ENCODE peak calls at places on chromosomes 2 and 18, in four cellular contexts. One of them, this sample, is unnamed.

GRCh38 chr2:62504657-62505056 is 1.3 kb downstream of the TMEM17 start:
- DNase-seq in iPS-NIHi11: no peak
- DNase-seq in NCI-H345: no peak
- DNase-seq in NCI-H1092: no peak
- DNase-seq in this sample: no peak

GRCh38 chr2:168915433-168916328 is 14.6 kb downstream of the G6PC2 start:
- DNase-seq in iPS-NIHi11: no peak
- DNase-seq in NCI-H345: no peak
- DNase-seq in NCI-H1092: no peak
- DNase-seq in this sample: no peak

GRCh38 chr18:59566507-59566906 is 130.7 kb downstream of the CCBE1 start:
- DNase-seq in iPS-NIHi11: no peak
- DNase-seq in NCI-H345: no peak
- DNase-seq in NCI-H1092: no peak
- DNase-seq in this sample: no peak

GRCh38 chr2:160207271-160207670 is 7.2 kb upstream of the ITGB6 start:
- DNase-seq in iPS-NIHi11: no peak
- DNase-seq in NCI-H345: no peak
- DNase-seq in NCI-H1092: no peak
- DNase-seq in this sample: no peak

GRCh38 chr18:58605027-58606020 is 23.6 kb downstream of the ALPK2 start:
- DNase-seq in iPS-NIHi11: no peak
- DNase-seq in NCI-H345: no peak
- DNase-seq in NCI-H1092: no peak
- DNase-seq in this sample: no peak

GRCh38 chr2:118905206-118905605 is 36.8 kb upstream of the MARCO start:
- DNase-seq in iPS-NIHi11: no peak
- DNase-seq in NCI-H345: no peak
- DNase-seq in NCI-H1092: no peak
- DNase-seq in this sample: no peak

GRCh38 chr2:54574107-54574859 is 118.2 kb downstream of the SPTBN1 start:
- DNase-seq in iPS-NIHi11: no peak
- DNase-seq in NCI-H345: no peak
- DNase-seq in NCI-H1092: no peak
- DNase-seq in this sample: no peak

GRCh38 chr2:97714950-97715652 is 1.7 kb downstream of the ZAP70 start:
- DNase-seq in iPS-NIHi11: no peak
- DNase-seq in NCI-H345: no peak
- DNase-seq in NCI-H1092: no peak
- DNase-seq in this sample: no peak

GRCh38 chr2:218899147-218899546 is 18.5 kb downstream of the WNT10A start:
- DNase-seq in iPS-NIHi11: no peak
- DNase-seq in NCI-H345: no peak
- DNase-seq in NCI-H1092: no peak
- DNase-seq in this sample: no peak